ENCODE peak calls at places on chromosomes 1 and 21, in four cellular contexts. K, J, U and O are unnamed samples.

GRCh38 chr1:24228312-24228711 is 41.2 kb upstream of the IFNLR1 start:
- DNase-seq in U (no peak), K (no peak), J (no peak), O (no peak)

GRCh38 chr21:25759573-25759972 is 24.8 kb downstream of the GABPA start:
- DNase-seq in K (no peak), U (no peak), J (no peak), O (no peak)

GRCh38 chr1:11515403-11516300 is 36.7 kb downstream of the DISP3 start:
- DNase-seq in K (no peak), J (no peak), U (no peak), O (no peak)

GRCh38 chr1:208165659-208166058 is 78.5 kb downstream of the PLXNA2 start:
- DNase-seq in K (no peak), U (no peak), J (no peak), O (no peak)

GRCh38 chr1:66048011-66048410 is 255.3 kb downstream of the PDE4B start:
- DNase-seq in U (no peak), K (no peak), J (no peak), O (no peak)

GRCh38 chr1:18901147-18901951 is 1.0 kb downstream of the ALDH4A1 start:
- DNase-seq in J (no peak), U (no peak), K (no peak), O (no peak)

GRCh38 chr1:200405273-200405672 is 4.6 kb downstream of the ZNF281 start:
- DNase-seq in K (no peak), U (no peak), J (no peak), O (no peak)

GRCh38 chr1:3857791-3858129 is 484 bp downstream of the DFFB start:
- DNase-seq in U (no peak), J (no peak), K (no peak), O (no peak)

GRCh38 chr1:64173300-64173940 is 30.0 kb upstream of the UBE2U start:
- DNase-seq in K (no peak), J (no peak), U (no peak), O (no peak)

GRCh38 chr1:86747304-86747703 is 42.9 kb downstream of the SH3GLB1 start:
- DNase-seq in J (no peak), K (no peak), U (no peak), O (no peak)

GRCh38 chr1:165257969-165258459 is 98.5 kb downstream of the LMX1A start:
- DNase-seq in K (peak), U (peak), J (peak), O (peak)

GRCh38 chr1:235945775-235946565 is 79.3 kb upstream of the LYST start:
- DNase-seq in U (no peak), K (no peak), J (no peak), O (no peak)

GRCh38 chr1:205448540-205449253 is 7.1 kb downstream of the BLACAT1 start:
- DNase-seq in J (no peak), K (no peak), U (no peak), O (peak)
- H3K9ac ChIP-seq in J (no peak), K (peak), U (peak), O (peak)

GRCh38 chr1:170670751-170671628 is 7.1 kb downstream of the PRRX1 start:
- DNase-seq in U (no peak), J (no peak), K (peak), O (peak)

GRCh38 chr1:170669036-170669435 is 5.1 kb downstream of the PRRX1 start:
- DNase-seq in K (no peak), J (no peak), U (no peak), O (no peak)

GRCh38 chr1:170669586-170670332 is 5.8 kb downstream of the PRRX1 start:
- DNase-seq in J (no peak), U (no peak), K (no peak), O (no peak)

GRCh38 chr1:170666661-170667060 is 2.7 kb downstream of the PRRX1 start:
- DNase-seq in K (no peak), U (no peak), J (no peak), O (no peak)

DNA sequence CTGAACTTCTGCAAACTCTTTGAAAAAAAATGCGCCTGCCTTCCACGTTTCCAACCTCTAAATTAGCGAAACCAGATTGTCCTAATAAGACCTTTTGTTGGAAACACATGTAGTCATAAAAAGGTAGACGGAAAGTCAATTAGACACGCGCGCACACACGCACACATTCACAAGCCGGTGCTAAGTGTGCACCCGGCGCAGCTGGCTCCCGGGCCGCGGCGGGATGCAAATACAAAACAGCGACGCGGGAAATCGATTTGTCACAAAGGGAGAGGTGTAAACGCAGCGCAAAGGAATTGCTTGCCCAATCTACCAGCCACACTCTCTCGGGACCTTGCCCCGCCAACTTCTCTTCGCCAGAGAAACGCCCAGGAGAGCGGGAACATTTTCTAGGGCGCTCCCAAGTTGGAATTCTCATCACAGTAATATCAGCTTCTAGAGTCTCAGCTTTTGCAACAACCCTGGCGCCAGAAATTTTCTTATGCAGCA is 4.4 kb downstream of the PRRX1 start:
- DNase-seq in K (no peak), J (no peak), U (no peak), O (no peak)
- H3K4me3 ChIP-seq in K (no peak), J (no peak), U (no peak), O (no peak)

GRCh38 chr1:201585901-201586300 is 47.0 kb downstream of the NAV1 start:
- DNase-seq in U (no peak), K (no peak), J (no peak), O (no peak)
- TF ChIP-seq YY1 in U (no peak), K (no peak), J (no peak), O (no peak)

DNA sequence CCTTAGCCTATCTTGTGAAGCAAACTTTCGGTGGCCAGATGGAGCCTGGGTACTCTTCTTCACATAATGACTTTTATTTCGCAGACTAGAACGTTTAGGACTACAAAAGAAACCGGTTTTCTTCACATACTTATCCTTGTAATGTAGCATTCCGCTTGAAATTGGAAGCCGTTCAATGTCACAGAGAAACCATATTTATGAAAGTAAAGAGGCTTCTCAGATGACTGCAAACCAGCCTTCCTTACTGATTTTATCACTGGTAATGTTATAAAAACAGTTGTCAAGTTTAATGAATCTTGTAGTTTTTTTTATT is 94.1 kb downstream of the PPIAL4G start:
- DNase-seq in K (no peak), J (no peak), U (no peak), O (no peak)
- H3K9ac ChIP-seq in K (peak), J (no peak), U (peak), O (no peak)

DNA sequence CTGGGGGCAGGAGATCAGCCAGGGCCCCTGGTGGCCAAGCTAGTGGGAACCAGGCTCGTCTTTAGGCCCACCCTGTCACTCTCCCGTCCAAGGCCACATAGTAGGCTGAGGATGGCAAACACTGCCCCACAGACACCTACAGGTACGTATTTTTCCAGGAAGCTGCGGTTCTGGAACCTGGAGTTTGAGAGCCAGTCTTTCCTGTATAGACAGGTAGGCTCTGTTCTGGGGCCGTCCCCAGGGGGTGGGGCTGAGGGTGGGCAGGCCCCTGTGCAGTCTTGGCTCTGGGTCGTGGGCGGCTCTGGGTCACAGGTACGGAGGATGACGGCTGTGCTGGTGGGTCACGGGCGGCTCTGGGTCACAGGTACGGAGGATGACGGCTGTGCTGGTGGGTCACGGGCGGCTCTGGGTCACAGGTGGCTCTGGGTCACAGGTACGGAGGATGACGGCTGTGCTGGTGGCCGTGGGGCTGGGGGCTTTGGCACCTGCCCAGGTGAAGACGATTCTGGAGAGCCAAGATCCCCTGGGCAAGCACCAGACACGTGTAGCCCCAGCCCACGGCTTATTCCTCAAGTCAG is 2.2 kb downstream of the PUSL1 start:
- DNase-seq in U (no peak), K (no peak), J (no peak), O (no peak)
- H3K4me3 ChIP-seq in U (peak), K (no peak), J (no peak), O (no peak)

DNA sequence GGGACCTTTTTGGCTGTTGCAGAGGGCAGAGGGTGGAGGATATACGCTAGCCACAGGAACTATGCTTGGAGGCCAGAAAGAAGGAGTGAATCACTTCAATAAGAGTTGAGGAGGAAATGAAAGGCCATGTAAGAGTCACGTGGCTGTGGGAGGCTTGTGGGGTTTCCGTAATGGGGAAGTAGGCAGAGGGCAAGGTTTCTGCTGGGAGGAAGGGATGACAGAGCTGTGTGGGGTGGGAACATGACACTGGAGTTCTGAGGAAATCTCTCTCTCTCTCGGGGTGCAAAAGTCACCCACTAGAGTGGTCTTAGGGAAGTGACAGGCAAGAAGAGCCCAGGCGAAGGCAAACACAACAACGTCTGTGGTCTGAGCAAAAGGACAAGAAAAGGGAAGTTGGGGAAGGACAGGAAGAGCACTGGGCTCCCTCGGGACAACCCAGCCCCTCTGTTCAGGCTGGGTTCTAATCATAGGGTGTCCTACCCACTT is 3.9 kb upstream of the CD1C start:
- DNase-seq in K (no peak), J (no peak), U (no peak), O (no peak)
- TF ChIP-seq YY1 in K (no peak), J (no peak), U (no peak), O (no peak)

GRCh38 chr1:154611150-154611865 is 3.3 kb upstream of the ADAR start:
- DNase-seq in U (no peak), K (no peak), J (no peak), O (peak)
- H3K9ac ChIP-seq in U (no peak), K (no peak), J (no peak), O (peak)

DNA sequence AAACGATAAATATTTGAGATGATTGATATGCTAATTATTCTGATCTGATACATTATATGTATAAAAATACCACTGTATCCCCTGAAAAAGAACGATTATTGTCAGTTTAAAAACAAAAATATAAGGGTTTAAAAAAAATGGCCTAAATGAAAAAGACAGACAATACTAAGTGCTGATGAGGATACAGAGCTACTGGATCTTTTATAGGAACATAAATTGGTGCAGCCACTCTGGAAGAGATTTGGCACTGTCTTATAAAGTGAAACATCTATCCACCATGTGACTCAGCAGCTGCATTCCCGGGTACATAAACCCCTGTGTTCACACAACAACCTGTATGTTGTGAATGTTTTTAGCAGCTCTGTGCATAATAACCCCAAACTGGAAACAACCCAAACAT is 44.2 kb downstream of the KAZN start:
- DNase-seq in K (no peak), J (no peak), U (no peak), O (no peak)
- H3K4me3 ChIP-seq in K (no peak), J (no peak), U (no peak), O (no peak)

GRCh38 chr1:162587347-162587746 is 25.8 kb downstream of the UAP1 start:
- DNase-seq in U (no peak), J (no peak), K (no peak), O (no peak)
- TF ChIP-seq YY1 in U (no peak), J (no peak), K (no peak), O (no peak)

GRCh38 chr1:25246600-25247023 is 642 bp downstream of the RSRP1 start:
- DNase-seq in J (no peak), K (peak), U (no peak), O (no peak)
- H3K9ac ChIP-seq in J (peak), K (peak), U (peak), O (peak)